ENCODE peak calls at places on chromosomes 7 and 10, in four cellular contexts. One of them, this sample, is unnamed.

GRCh38 chr10:48659790-48660189 is 24.9 kb upstream of the WDFY4 start:
- DNase-seq in H1: no peak
- DNase-seq in HepG2: no peak
- DNase-seq in GM12878: no peak
- DNase-seq in this sample: no peak

GRCh38 chr10:29063806-29064644 is 224.8 kb upstream of the LYZL1 start:
- DNase-seq in H1: no peak
- DNase-seq in HepG2: peak; percentile 40
- DNase-seq in GM12878: no peak
- DNase-seq in this sample: no peak

GRCh38 chr7:87507446-87507845 is 32.0 kb upstream of the ABCB4 start:
- DNase-seq in H1: no peak
- DNase-seq in HepG2: peak; percentile 16
- DNase-seq in GM12878: no peak
- DNase-seq in this sample: no peak

GRCh38 chr10:132974249-132974796 is 32.0 kb upstream of the CFAP46 start:
- DNase-seq in H1: no peak
- DNase-seq in HepG2: no peak
- DNase-seq in GM12878: no peak
- DNase-seq in this sample: no peak

GRCh38 chr7:135111379-135111778 is 36.5 kb upstream of the TMEM140 start:
- DNase-seq in H1: no peak
- DNase-seq in HepG2: no peak
- DNase-seq in GM12878: no peak
- DNase-seq in this sample: no peak

GRCh38 chr7:17176633-17177032 is 121.8 kb upstream of the AHR start:
- DNase-seq in H1: no peak
- DNase-seq in HepG2: no peak
- DNase-seq in GM12878: no peak
- DNase-seq in this sample: no peak

GRCh38 chr7:138838166-138838565 is 40.2 kb upstream of the ATP6V0A4 start:
- DNase-seq in H1: no peak
- DNase-seq in HepG2: no peak
- DNase-seq in GM12878: no peak
- DNase-seq in this sample: no peak

GRCh38 chr7:116583653-116584052 is 58.8 kb downstream of the CAV1 start:
- DNase-seq in H1: no peak
- DNase-seq in HepG2: no peak
- DNase-seq in GM12878: peak; percentile 75
- DNase-seq in this sample: no peak

GRCh38 chr7:24812313-24812945 is 55.2 kb upstream of the GSDME start:
- DNase-seq in H1: peak; percentile 72
- DNase-seq in HepG2: peak; percentile 46
- DNase-seq in GM12878: no peak
- DNase-seq in this sample: peak; percentile 60

GRCh38 chr7:97022451-97023306 is 2.0 kb downstream of the DLX5 start:
- DNase-seq in H1: peak; percentile 51
- DNase-seq in HepG2: no peak
- DNase-seq in GM12878: no peak
- DNase-seq in this sample: no peak

GRCh38 chr10:122462533-122463465 is 1.4 kb downstream of the HTRA1 start:
- DNase-seq in H1: peak; percentile 56
- DNase-seq in HepG2: no peak
- DNase-seq in GM12878: no peak
- DNase-seq in this sample: no peak

GRCh38 chr7:1109581-1110310 is 21.8 kb downstream of the GPER1 start:
- DNase-seq in H1: no peak
- DNase-seq in HepG2: no peak
- DNase-seq in GM12878: no peak
- DNase-seq in this sample: no peak

GRCh38 chr10:93150289-93150688 is 76.6 kb downstream of the CYP26A1 start:
- DNase-seq in H1: no peak
- DNase-seq in HepG2: no peak
- DNase-seq in GM12878: no peak
- DNase-seq in this sample: no peak

GRCh38 chr7:50449501-50449880 is 659 bp downstream of the FIGNL1 start:
- DNase-seq in H1: no peak
- DNase-seq in HepG2: no peak
- DNase-seq in GM12878: no peak
- DNase-seq in this sample: no peak

GRCh38 chr7:12389089-12389700 is 14.5 kb downstream of the VWDE start:
- DNase-seq in H1: no peak
- DNase-seq in HepG2: peak; percentile 59
- DNase-seq in GM12878: no peak
- DNase-seq in this sample: peak; percentile 79

GRCh38 chr7:84204655-84205054 is 10.1 kb upstream of the SEMA3A start:
- DNase-seq in H1: no peak
- DNase-seq in HepG2: no peak
- DNase-seq in GM12878: no peak
- DNase-seq in this sample: no peak

GRCh38 chr10:113426181-113426837 is 126.5 kb upstream of the HABP2 start:
- DNase-seq in H1: no peak
- DNase-seq in HepG2: no peak
- DNase-seq in GM12878: no peak
- DNase-seq in this sample: no peak

GRCh38 chr7:106101726-106102125 is 10.4 kb downstream of the SYPL1 start:
- DNase-seq in H1: no peak
- DNase-seq in HepG2: no peak
- DNase-seq in GM12878: no peak
- DNase-seq in this sample: no peak

GRCh38 chr10:11325817-11326216 is 285.6 kb downstream of the USP6NL start:
- DNase-seq in H1: no peak
- DNase-seq in HepG2: no peak
- DNase-seq in GM12878: no peak
- DNase-seq in this sample: no peak

GRCh38 chr7:155486783-155487508 is 29.0 kb downstream of the EN2 start:
- DNase-seq in H1: no peak
- DNase-seq in HepG2: no peak
- DNase-seq in GM12878: no peak
- DNase-seq in this sample: no peak

GRCh38 chr7:155489158-155489840 is 31.4 kb downstream of the EN2 start:
- DNase-seq in H1: no peak
- DNase-seq in HepG2: no peak
- DNase-seq in GM12878: no peak
- DNase-seq in this sample: no peak

GRCh38 chr7:155487509-155488482 is 29.9 kb downstream of the EN2 start:
- DNase-seq in H1: no peak
- DNase-seq in HepG2: no peak
- DNase-seq in GM12878: no peak
- DNase-seq in this sample: no peak

GRCh38 chr7:155489862-155490696 is 32.1 kb downstream of the EN2 start:
- DNase-seq in H1: peak; percentile 73
- DNase-seq in HepG2: no peak
- DNase-seq in GM12878: no peak
- DNase-seq in this sample: no peak

DNA sequence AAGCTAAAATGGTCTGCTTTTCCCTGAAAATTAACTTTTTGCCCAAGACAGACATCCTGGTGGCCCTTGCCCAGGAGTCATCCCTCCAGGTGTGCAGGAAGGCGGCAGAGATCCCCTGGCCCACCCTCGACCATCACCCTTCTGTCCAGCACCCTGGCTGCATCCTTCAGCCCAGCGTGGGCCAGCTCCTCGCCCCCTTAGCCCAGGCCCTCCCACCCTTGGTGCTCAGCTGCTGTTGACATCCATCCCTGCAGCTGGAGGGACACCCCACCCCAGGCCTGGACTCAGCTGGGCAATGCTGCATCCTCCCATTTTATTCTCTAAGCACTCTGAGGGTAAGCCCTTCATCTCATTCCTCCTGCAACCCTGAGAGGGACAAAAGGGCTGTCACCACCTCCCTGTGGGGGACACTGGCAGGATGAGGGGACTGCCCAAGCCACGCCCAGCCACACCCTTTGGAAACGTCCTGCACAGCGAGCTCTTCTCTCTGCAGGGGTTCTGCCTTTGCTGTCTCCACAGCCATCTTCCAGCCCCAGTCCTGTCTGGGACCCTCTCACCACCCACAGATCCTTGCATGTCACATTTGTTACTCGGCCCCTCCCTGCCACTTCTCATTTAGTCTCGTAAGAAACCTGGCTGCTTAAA is 30.7 kb downstream of the EN2 start:
- DNase-seq in H1: no peak
- DNase-seq in HepG2: no peak
- DNase-seq in GM12878: no peak
- DNase-seq in this sample: no peak
- TF ChIP-seq MAX in H1: no peak
- TF ChIP-seq MAX in HepG2: no peak
- TF ChIP-seq MAX in GM12878: no peak
- TF ChIP-seq MAX in this sample: no peak

GRCh38 chr7:45256775-45257174 is 99.2 kb downstream of the RAMP3 start:
- DNase-seq in H1: no peak
- DNase-seq in HepG2: no peak
- DNase-seq in GM12878: no peak
- DNase-seq in this sample: no peak

GRCh38 chr7:45258533-45259226 is 101.1 kb downstream of the RAMP3 start:
- DNase-seq in H1: no peak
- DNase-seq in HepG2: no peak
- DNase-seq in GM12878: no peak
- DNase-seq in this sample: no peak

GRCh38 chr7:45257284-45257683 is 99.7 kb downstream of the RAMP3 start:
- DNase-seq in H1: no peak
- DNase-seq in HepG2: no peak
- DNase-seq in GM12878: no peak
- DNase-seq in this sample: no peak

GRCh38 chr7:45259966-45260646 is 102.5 kb downstream of the RAMP3 start:
- DNase-seq in H1: peak; percentile 98
- DNase-seq in HepG2: peak; percentile 10
- DNase-seq in GM12878: no peak
- DNase-seq in this sample: peak; percentile 81

DNA sequence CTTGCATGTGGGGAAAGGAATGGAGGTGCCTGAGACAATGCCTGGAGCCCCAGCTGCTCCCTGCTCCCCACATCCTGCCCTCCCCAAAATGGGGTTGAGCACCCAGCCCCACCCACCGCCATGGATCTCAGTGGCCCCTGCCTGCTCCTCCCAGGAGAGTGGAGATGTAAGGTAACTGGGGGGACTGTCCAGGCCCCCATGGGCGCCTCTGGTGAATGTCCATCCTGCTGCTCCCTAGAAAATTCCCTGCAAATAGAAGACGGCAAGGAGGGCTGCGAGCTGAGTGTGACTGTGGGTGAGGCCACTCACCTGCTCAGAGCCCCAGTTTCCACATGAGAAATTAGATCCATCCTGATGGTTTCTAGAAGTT is 101.6 kb downstream of the RAMP3 start:
- DNase-seq in H1: no peak
- DNase-seq in HepG2: no peak
- DNase-seq in GM12878: no peak
- DNase-seq in this sample: no peak
- TF ChIP-seq SIN3A in H1: no peak
- TF ChIP-seq SIN3A in HepG2: no peak
- TF ChIP-seq SIN3A in GM12878: no peak
- TF ChIP-seq SIN3A in this sample: no peak

DNA sequence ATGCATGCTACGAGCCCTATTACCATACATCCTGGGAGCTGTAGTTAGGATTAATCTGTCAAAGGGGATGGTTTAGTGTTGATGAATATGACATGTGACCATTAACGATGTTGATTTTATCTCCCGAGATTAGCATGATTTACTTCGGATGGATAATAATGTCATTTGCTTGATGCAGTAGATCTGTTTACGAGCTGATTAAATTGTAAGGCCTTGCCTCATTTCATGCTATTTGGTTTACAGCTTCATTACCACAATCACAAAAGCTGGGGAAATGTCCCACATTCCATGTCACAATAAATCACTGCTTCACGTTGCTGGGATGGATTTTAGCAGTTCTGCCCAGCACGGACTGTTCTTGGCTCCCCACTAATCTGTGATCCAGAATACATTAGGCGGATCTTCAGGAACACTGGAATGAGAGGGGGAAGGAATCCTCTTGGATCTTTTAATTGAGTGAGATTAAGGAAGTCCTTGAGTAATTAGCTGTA is 22.3 kb downstream of the ZNF503 start:
- DNase-seq in H1: no peak
- DNase-seq in HepG2: no peak
- DNase-seq in GM12878: no peak
- DNase-seq in this sample: no peak
- TF ChIP-seq ATF2 in H1: no peak
- TF ChIP-seq ATF2 in HepG2: no peak
- TF ChIP-seq ATF2 in GM12878: no peak
- TF ChIP-seq ATF2 in this sample: no peak

GRCh38 chr10:27998178-27998953 is 513 bp downstream of the ODAD2 start:
- DNase-seq in H1: peak; percentile 82
- DNase-seq in HepG2: no peak
- DNase-seq in GM12878: no peak
- DNase-seq in this sample: no peak
- TF ChIP-seq MAX in H1: no peak
- TF ChIP-seq MAX in HepG2: no peak
- TF ChIP-seq MAX in GM12878: no peak
- TF ChIP-seq MAX in this sample: no peak

DNA sequence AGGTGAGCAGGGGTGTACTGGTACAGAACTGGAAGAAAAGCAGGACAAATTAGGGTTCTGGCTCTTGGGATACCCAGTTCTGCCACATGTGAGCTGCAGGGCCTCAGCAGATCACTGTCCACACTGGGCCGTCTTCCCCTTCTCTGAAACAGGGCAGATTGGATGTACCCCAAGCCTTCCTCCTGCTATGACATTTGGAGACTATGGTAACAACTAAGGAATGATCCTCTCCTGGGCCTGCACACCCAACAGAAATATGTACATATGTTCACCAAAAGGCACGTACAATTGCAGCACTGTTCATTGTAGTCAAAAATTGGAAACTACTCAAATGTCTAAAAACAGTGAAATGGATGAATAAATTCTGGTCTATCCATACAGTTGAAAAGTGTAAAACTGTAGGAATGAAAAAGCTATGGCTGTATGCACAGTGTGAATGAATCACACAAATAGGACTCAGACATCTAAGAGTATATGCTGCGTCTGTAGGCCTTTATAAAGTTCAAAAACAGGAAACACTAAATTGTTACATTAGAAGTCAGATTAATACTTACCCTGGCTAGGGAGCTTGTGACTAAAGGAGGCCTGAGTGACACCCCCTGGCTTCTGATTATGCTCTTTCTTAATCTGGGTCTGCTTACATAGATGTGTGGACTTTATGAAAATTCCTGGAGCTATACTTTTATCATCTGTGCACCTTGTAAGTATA is 16.1 kb upstream of the XPNPEP1 start:
- DNase-seq in H1: no peak
- DNase-seq in HepG2: no peak
- DNase-seq in GM12878: no peak
- DNase-seq in this sample: no peak
- TF ChIP-seq SIN3A in H1: no peak
- TF ChIP-seq SIN3A in HepG2: no peak
- TF ChIP-seq SIN3A in GM12878: no peak
- TF ChIP-seq SIN3A in this sample: no peak

DNA sequence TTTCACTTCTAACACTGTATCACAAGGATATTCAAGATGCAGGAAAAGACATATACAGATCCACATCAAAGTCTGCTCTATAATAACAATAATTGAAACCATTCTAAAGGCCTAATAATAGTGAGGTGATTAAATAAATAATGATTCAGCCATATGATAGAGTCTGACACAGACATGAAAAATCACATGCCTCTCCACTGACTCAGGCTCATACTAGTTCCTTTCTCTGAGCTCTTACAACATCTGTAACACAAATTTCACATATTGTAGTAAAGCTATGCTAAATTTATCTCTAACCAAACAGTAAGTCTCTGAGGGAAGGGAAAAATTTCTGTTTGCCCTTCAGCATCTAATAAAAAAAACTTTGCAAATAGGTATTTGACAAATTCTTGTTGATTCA is 54.1 kb downstream of the CUBN start:
- DNase-seq in H1: no peak
- DNase-seq in HepG2: peak; percentile 18
- DNase-seq in GM12878: no peak
- DNase-seq in this sample: no peak
- TF ChIP-seq ATF2 in H1: no peak
- TF ChIP-seq ATF2 in HepG2: no peak
- TF ChIP-seq ATF2 in GM12878: no peak
- TF ChIP-seq ATF2 in this sample: no peak